ENCODE peak calls at places on chromosomes 4 and X, in five cellular contexts. Y is adrenal gland, N is fibroblast of mammary gland, P is H9, J is HCT116. R is an unnamed sample.

GRCh38 chrX:103919336-103919682 is 43.1 kb upstream of the TMSB15B start:
- DNase-seq in N (peak), P (no peak), J (no peak), Y (no peak), R (peak)

GRCh38 chr4:173503330-173504180 is 26.5 kb downstream of the HAND2 start:
- DNase-seq in N (no peak), P (no peak), Y (no peak), J (no peak), R (no peak)

GRCh38 chr4:142402156-142402555 is 443.9 kb downstream of the INPP4B start:
- DNase-seq in P (no peak), J (no peak), N (peak), Y (no peak), R (peak)

GRCh38 chr4:107600456-107600855 is 119.6 kb downstream of the PAPSS1 start:
- DNase-seq in Y (no peak), P (no peak), J (no peak), N (peak), R (no peak)

GRCh38 chr4:124199755-124200154 is 512.8 kb downstream of the ANKRD50 start:
- DNase-seq in P (no peak), N (peak), Y (no peak), J (no peak), R (peak)

GRCh38 chr4:182478475-182478874 is 235.3 kb downstream of the TENM3 start:
- DNase-seq in Y (no peak), N (peak), P (no peak), J (peak), R (peak)

GRCh38 chrX:55057691-55058249 is 17.1 kb upstream of the PAGE2B start:
- DNase-seq in N (peak), P (no peak), Y (peak), J (peak), R (peak)

GRCh38 chrX:56232221-56233082 is at the start of gene KLF8:
- DNase-seq in J (peak), N (peak), Y (peak), P (peak), R (peak)

GRCh38 chr4:150960818-150961217 is 54.3 kb downstream of the LRBA start:
- DNase-seq in P (peak), N (peak), Y (no peak), J (no peak), R (peak)

GRCh38 chr4:124173892-124174291 is 538.6 kb downstream of the ANKRD50 start:
- DNase-seq in N (peak), P (no peak), J (no peak), Y (no peak), R (no peak)

GRCh38 chrX:45743906-45744625 is 543.4 kb upstream of the DIPK2B start:
- DNase-seq in P (no peak), N (peak), Y (no peak), J (no peak), R (no peak)

GRCh38 chrX:3518870-3519269 is 172.4 kb upstream of the MXRA5 start:
- DNase-seq in N (peak), P (peak), Y (peak), J (peak), R (peak)

GRCh38 chrX:119004920-119005524 is 30.6 kb downstream of the LONRF3 start:
- DNase-seq in N (peak), J (no peak), Y (peak), P (peak), R (peak)

GRCh38 chrX:119010491-119010890 is 36.1 kb downstream of the LONRF3 start:
- DNase-seq in J (no peak), N (no peak), Y (no peak), P (no peak), R (no peak)

GRCh38 chrX:119008122-119008744 is 33.8 kb downstream of the LONRF3 start:
- DNase-seq in Y (peak), P (no peak), J (no peak), N (peak), R (peak)

GRCh38 chrX:119009071-119009470 is 34.7 kb downstream of the LONRF3 start:
- DNase-seq in Y (no peak), J (no peak), N (no peak), P (no peak), R (no peak)

GRCh38 chrX:119007189-119007770 is 32.9 kb downstream of the LONRF3 start:
- DNase-seq in Y (no peak), J (no peak), N (no peak), P (no peak), R (no peak)
- TF ChIP-seq CTCF in Y (no peak), J (no peak), N (no peak), P (no peak), R (no peak)

DNA sequence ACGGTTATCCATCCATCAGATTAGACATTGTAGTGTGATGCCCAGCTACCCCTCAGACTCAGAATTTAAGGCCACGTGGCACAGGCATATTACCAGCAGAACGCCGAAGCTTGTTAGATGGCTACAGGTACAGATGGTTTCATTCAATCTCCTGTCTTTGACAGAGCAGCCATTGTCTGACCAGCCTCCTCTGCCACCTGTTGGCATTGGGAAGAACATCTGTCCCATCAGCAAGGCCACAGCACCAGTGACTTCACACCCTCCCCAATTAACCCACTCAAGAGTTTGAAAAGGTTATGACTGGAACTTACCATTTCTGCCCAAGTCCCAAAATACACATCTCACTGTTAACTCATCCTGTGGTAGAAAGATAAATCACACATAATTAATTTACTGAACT is 22.0 kb upstream of the PHKA2 start:
- DNase-seq in J (no peak), Y (no peak), N (no peak), P (no peak), R (no peak)
- TF ChIP-seq CTCF in J (peak), Y (no peak), N (no peak), P (peak), R (no peak)

GRCh38 chr4:36304138-36304681 is 22.8 kb downstream of the DTHD1 start:
- DNase-seq in Y (no peak), P (no peak), J (no peak), N (no peak), R (no peak)
- TF ChIP-seq CTCF in Y (no peak), P (no peak), J (no peak), N (no peak), R (no peak)

DNA sequence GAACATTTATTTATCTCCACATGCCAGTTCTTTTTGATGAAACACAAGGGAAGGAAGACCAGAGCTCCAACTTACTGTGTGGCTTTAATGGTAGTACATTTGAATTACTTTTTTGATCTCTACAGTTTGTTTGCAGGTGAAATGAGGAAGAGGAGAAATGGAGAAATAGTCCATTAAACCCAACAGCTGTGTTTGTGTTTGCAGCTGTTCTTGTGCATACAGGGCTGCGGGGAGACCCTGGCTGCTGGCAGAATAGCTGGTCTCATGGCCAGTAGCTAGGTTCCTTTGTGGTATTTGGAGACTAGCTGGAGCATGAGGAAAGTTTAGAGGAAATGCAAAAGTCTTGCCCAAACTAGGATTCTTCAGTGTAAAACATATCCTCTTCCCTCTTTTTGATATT is 374.8 kb downstream of the GPAT3 start:
- DNase-seq in Y (no peak), N (no peak), J (no peak), P (no peak), R (no peak)
- TF ChIP-seq CTCF in Y (no peak), N (no peak), J (no peak), P (no peak), R (no peak)

GRCh38 chr4:40924096-40924792 is 174.5 kb downstream of the NSUN7 start:
- DNase-seq in Y (peak), P (peak), N (peak), J (peak), R (peak)

GRCh38 chr4:40927108-40927507 is 177.4 kb downstream of the NSUN7 start:
- DNase-seq in P (no peak), J (no peak), N (no peak), Y (no peak), R (no peak)

GRCh38 chr4:40918330-40918729 is 168.6 kb downstream of the NSUN7 start:
- DNase-seq in J (no peak), Y (peak), N (peak), P (no peak), R (peak)

GRCh38 chr4:40924793-40925117 is 175.0 kb downstream of the NSUN7 start:
- DNase-seq in Y (no peak), P (no peak), N (no peak), J (no peak), R (no peak)

DNA sequence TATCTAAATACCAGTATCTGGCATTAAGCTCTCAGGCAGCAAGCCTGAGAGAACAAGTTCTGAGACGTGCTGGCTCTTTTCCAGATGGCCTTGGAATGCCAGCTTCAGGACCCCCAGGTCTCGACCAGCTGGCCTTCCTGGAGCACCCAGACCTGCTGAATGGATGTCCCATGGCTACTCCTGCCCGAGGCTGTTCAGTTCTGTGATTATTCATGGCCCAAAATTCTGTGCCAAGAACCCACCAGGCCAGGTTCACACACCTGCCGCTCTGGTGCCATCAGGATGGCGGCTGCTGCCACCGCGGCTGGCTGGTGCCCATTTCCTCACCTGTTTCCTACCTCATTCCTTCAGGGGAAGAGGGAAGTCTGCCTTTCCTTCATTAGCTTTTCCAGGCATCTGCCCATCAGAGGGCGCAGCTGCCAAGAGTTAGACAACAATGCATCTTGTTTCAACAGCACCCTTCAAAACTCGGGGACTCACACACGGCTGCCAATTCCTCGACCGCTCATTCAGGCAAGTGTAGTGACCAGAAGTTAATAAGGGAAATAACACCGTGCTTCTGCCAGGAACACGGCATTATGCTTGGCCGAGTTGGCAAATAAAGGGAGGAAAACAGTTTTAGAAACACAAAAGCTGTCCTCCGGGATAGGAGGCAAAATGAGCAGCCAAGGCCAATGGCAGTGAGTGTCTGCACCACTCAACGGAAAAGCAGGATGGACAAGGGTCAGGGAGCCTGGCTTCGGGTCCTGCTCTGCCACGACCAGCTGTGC is 173.8 kb downstream of the NSUN7 start:
- DNase-seq in N (no peak), Y (peak), J (no peak), P (no peak), R (no peak)
- TF ChIP-seq CTCF in N (no peak), Y (no peak), J (no peak), P (no peak), R (no peak)

DNA sequence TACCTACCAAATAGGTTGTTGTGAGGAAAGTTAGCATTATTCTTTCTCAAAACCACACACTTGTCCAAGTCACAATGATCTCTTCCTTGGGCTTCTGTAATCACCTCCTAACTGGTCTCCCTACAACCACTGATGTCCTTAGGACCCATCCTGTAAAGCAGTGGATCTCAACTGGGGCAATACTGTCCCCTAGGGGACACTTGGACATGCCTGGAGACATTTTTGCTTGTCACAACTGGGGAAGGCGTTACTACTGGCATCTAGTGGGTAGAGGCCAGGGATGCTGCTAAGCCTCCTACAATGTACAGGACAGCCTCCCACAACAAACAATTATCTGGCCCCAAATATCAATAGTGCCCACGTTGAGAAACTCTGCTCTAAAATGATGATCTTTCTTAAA is 118.7 kb upstream of the AP1S2 start:
- DNase-seq in P (peak), N (peak), J (peak), Y (peak), R (peak)
- TF ChIP-seq CTCF in P (peak), N (peak), J (peak), Y (peak), R (peak)

R was measured in MCF 10A.